ENCODE peak calls at places on chromosomes 13 and 19, in eight cellular contexts. D is IMR-90, V is body of pancreas, R is lower leg skin, I is GM12891, S is ovary, G is GM12878, L is transverse colon. U is an unnamed sample.

GRCh38 chr13:100657881-100658315 is 16.7 kb downstream of the TMTC4 start:
- DNase-seq in D (no peak), V (no peak), R (no peak), I (no peak), S (no peak), G (no peak), L (no peak), U (no peak)

GRCh38 chr13:114309806-114310410 is 4.4 kb upstream of the CHAMP1 start:
- DNase-seq in D (no peak), V (no peak), R (no peak), I (no peak), S (no peak), G (no peak), L (no peak), U (no peak)

GRCh38 chr19:48342841-48343540 is 17.6 kb downstream of the EMP3 start:
- DNase-seq in D (peak), V (no peak), R (no peak), I (no peak), S (no peak), G (no peak), L (no peak), U (no peak)

GRCh38 chr19:15280048-15280725 is 47.9 kb upstream of the EPHX3 start:
- DNase-seq in D (peak), V (no peak), R (no peak), I (no peak), S (no peak), G (no peak), L (no peak), U (no peak)

GRCh38 chr19:45391346-45391745 is 13.5 kb downstream of the PPP1R13L start:
- DNase-seq in D (peak), V (no peak), R (no peak), I (no peak), S (no peak), G (no peak), L (no peak), U (no peak)

GRCh38 chr13:110209950-110210603 is 96.9 kb downstream of the COL4A1 start:
- DNase-seq in D (no peak), V (no peak), R (no peak), I (no peak), S (no peak), G (no peak), L (no peak), U (no peak)

GRCh38 chr13:48403151-48403631 is 9.7 kb downstream of the LPAR6 start:
- DNase-seq in D (peak), V (no peak), R (no peak), I (peak), S (no peak), G (peak), L (no peak), U (no peak)

GRCh38 chr19:3612330-3612729 is 5.7 kb upstream of the TBXA2R start:
- DNase-seq in D (no peak), V (no peak), R (no peak), I (no peak), S (no peak), G (no peak), L (no peak), U (no peak)

GRCh38 chr13:109767023-109767422 is 19.4 kb downstream of the IRS2 start:
- DNase-seq in D (no peak), V (no peak), R (no peak), I (no peak), S (no peak), G (no peak), L (no peak), U (no peak)

GRCh38 chr13:48562296-48563066 is 29.6 kb upstream of the RCBTB2 start:
- DNase-seq in D (no peak), V (no peak), R (no peak), I (peak), S (no peak), G (peak), L (peak), U (no peak)

GRCh38 chr19:45969676-45970075 is 4.0 kb downstream of the NOVA2 start:
- DNase-seq in D (no peak), V (no peak), R (no peak), I (no peak), S (no peak), G (no peak), L (no peak), U (no peak)

GRCh38 chr19:14248578-14249011 is 42.6 kb upstream of the ADGRL1 start:
- DNase-seq in D (no peak), V (peak), R (peak), I (no peak), S (peak), G (no peak), L (peak), U (no peak)

GRCh38 chr13:94325660-94326059 is 153.8 kb downstream of the DCT start:
- DNase-seq in D (peak), V (no peak), R (no peak), I (no peak), S (peak), G (no peak), L (no peak), U (no peak)

GRCh38 chr13:48001127-48001881 is at the start of gene SUCLA2:
- DNase-seq in D (peak), V (peak), R (peak), I (peak), S (peak), G (peak), L (peak), U (peak)

GRCh38 chr13:42377640-42378382 is 105.9 kb downstream of the AKAP11 start:
- DNase-seq in D (no peak), V (no peak), R (no peak), I (no peak), S (no peak), G (peak), L (no peak), U (no peak)

GRCh38 chr13:87859261-87859660 is 188.1 kb downstream of the SLITRK5 start:
- DNase-seq in D (no peak), V (no peak), R (no peak), I (no peak), S (no peak), G (no peak), L (no peak), U (no peak)

GRCh38 chr19:46616631-46617322 is 8.1 kb downstream of the PTGIR start:
- DNase-seq in D (peak), V (peak), R (no peak), I (no peak), S (no peak), G (no peak), L (peak), U (peak)

GRCh38 chr13:68125087-68125480 is 894.9 kb upstream of the PCDH9 start:
- DNase-seq in D (no peak), V (no peak), R (no peak), I (no peak), S (no peak), G (no peak), L (no peak), U (no peak)

GRCh38 chr19:4045597-4046361 is 20.9 kb downstream of the ZBTB7A start:
- DNase-seq in D (no peak), V (no peak), R (peak), I (no peak), S (no peak), G (no peak), L (no peak), U (no peak)

GRCh38 chr13:48160879-48161278 is 66.0 kb upstream of the MED4 start:
- DNase-seq in D (no peak), V (no peak), R (peak), I (no peak), S (no peak), G (no peak), L (no peak), U (no peak)

GRCh38 chr13:113182046-113182445 is 23.6 kb downstream of the PROZ start:
- DNase-seq in D (no peak), V (no peak), R (no peak), I (no peak), S (no peak), G (no peak), L (no peak), U (no peak)

GRCh38 chr13:49097374-49097773 is 121.7 kb downstream of the FNDC3A start:
- DNase-seq in D (peak), V (no peak), R (no peak), I (no peak), S (no peak), G (no peak), L (no peak), U (no peak)

GRCh38 chr13:26184791-26185250 is 37.3 kb downstream of the RNF6 start:
- DNase-seq in D (peak), V (peak), R (no peak), I (peak), S (peak), G (peak), L (peak), U (peak)

GRCh38 chr13:22120646-22121045 is 449.8 kb downstream of the FGF9 start:
- DNase-seq in D (no peak), V (no peak), R (no peak), I (no peak), S (no peak), G (no peak), L (no peak), U (no peak)

GRCh38 chr19:35352448-35353304 is 5.0 kb downstream of the FFAR1 start:
- DNase-seq in D (peak), V (peak), R (peak), I (peak), S (peak), G (peak), L (peak), U (peak)

GRCh38 chr13:99033814-99034213 is 56.0 kb upstream of the DOCK9 start:
- DNase-seq in D (peak), V (no peak), R (no peak), I (no peak), S (no peak), G (no peak), L (no peak), U (peak)

GRCh38 chr19:12796146-12797071 is 5.1 kb downstream of the JUNB start:
- DNase-seq in D (peak), V (peak), R (peak), I (no peak), S (peak), G (no peak), L (peak), U (peak)

GRCh38 chr13:64810701-64811258 is 2419.4 kb downstream of the PCDH9 start:
- DNase-seq in D (peak), V (no peak), R (no peak), I (no peak), S (no peak), G (no peak), L (no peak), U (no peak)

GRCh38 chr13:31786011-31786410 is 46.7 kb downstream of the RXFP2 start:
- DNase-seq in D (no peak), V (no peak), R (no peak), I (no peak), S (no peak), G (no peak), L (no peak), U (no peak)

GRCh38 chr13:110980921-110981320 is 66.1 kb upstream of the ANKRD10 start:
- DNase-seq in D (no peak), V (no peak), R (no peak), I (no peak), S (no peak), G (no peak), L (no peak), U (no peak)

GRCh38 chr19:33022472-33023116 is 42.1 kb downstream of the RHPN2 start:
- DNase-seq in D (no peak), V (no peak), R (no peak), I (no peak), S (no peak), G (no peak), L (no peak), U (no peak)

GRCh38 chr19:11238781-11239376 is 540 bp upstream of the ANGPTL8 start:
- DNase-seq in D (no peak), V (no peak), R (no peak), I (no peak), S (no peak), G (no peak), L (no peak), U (no peak)

GRCh38 chr19:11238041-11238440 is 1.4 kb upstream of the ANGPTL8 start:
- DNase-seq in D (no peak), V (no peak), R (no peak), I (no peak), S (no peak), G (no peak), L (no peak), U (no peak)

GRCh38 chr19:11237321-11237720 is 2.1 kb upstream of the ANGPTL8 start:
- DNase-seq in D (no peak), V (no peak), R (no peak), I (no peak), S (no peak), G (no peak), L (no peak), U (no peak)

GRCh38 chr19:11240008-11240444 is 607 bp downstream of the ANGPTL8 start:
- DNase-seq in D (no peak), V (no peak), R (no peak), I (no peak), S (no peak), G (no peak), L (no peak), U (no peak)

DNA sequence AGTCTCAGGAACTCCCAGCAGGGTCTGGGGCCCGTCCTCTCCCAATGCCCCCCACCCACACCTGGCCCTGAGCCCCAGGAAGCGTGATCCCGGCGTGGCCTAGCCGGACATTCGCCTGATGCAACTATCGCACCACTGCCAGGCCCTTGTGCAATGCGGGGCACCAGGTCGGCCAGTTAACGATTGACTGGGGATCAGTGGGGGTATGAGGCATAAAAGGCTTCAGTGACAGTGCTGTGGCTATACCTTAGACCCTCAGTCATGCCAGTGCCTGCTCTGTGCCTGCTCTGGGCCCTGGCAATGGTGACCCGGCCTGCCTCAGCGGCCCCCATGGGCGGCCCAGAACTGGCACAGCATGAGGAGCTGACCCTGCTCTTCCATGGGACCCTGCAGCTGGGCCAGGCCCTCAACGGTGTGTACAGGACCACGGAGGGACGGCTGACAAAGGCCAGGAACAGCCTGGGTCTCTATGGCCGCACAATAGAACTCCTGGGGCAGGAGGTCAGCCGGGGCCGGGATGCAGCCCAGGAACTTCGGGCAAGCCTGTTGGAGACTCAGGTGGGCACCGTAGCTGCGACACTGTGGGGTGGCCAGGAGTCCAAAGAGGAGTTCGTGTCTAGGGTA is at the start of gene ANGPTL8:
- DNase-seq in D (no peak), V (no peak), R (no peak), I (no peak), S (no peak), G (no peak), L (no peak), U (no peak)
- TF ChIP-seq POLR2A in D (no peak), V (no peak), R (no peak), I (no peak), S (no peak), G (no peak), L (no peak), U (no peak)

GRCh38 chr19:8525401-8525684 is 11.4 kb upstream of the ZNF414 start:
- DNase-seq in D (no peak), V (no peak), R (no peak), I (no peak), S (no peak), G (no peak), L (no peak), U (no peak)
- TF ChIP-seq POLR2A in D (no peak), V (no peak), R (no peak), I (no peak), S (no peak), G (no peak), L (peak), U (no peak)

DNA sequence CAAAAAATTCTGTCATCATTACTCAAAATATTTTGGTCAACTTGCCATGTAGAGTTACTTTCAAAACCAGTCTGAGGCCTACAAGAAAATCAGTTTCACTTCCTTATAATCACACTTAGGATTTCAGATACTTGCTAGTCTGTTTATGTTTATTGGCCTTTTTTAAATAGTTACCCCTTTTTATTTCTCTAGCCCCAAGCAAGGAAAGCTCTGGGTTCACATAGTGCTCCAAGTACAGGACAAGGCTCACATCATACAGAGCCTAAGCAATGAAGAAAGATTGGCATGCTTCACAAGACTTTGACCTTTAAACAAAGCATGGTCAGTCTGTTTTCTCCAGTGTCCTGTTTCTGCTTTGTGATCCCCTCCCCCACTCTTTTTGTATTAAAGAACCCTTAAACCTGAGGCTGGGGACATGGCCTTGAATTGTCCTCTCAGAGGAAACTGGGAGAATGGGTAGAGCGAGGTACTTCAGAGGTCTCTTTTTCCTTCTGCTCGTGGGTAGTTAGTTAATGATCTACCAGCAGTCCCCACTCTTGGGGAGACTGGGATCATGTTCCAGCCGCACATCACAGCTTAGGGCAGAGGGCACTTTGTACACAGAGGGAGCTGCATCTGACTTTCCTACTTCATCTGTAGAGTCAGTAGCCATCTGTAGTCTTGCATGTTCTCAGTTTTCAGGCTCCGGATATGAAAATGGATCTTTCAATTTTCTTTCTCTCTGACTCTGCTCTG is 30.6 kb downstream of the CEACAM1 start:
- DNase-seq in D (no peak), V (peak), R (no peak), I (no peak), S (no peak), G (peak), L (peak), U (no peak)
- TF ChIP-seq POLR2A in D (no peak), V (peak), R (no peak), I (no peak), S (no peak), G (no peak), L (peak), U (no peak)

DNA sequence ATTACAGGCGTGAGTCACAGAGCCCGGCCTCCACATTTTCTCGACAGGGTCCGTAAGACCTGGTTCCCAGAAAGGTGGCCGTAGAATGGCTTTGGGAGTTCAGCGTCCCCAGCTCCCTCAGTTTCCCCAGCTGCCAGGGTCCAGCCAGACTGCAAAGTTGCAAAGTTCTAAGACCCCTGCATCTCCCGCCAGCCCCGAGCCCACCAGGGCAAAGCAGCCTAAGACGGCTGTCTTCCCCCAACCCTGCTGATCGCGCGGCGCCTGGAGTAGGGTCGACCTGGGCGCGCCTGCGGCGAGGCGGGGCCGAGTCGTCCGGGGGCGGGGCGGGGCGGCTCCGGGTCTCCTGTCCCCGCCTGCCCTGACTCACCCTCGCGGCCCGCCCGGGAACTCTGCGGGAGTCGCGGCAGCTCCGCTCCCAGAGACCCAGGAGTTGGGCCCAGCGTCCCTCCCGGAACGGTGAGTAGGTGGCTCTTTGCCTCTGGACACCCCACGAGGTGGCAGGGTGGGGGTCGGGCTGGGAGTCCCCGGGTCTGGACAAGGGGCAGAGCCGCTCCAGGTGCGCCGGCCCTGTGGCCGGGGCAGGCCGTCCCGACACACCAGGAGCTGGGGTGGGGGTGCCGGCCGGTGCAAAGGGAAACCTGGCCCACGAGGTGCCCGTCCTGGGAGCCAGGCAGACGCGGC is at the start of gene LRRC8E:
- DNase-seq in D (peak), V (peak), R (peak), I (no peak), S (no peak), G (no peak), L (peak), U (peak)
- TF ChIP-seq POLR2A in D (peak), V (peak), R (no peak), I (no peak), S (no peak), G (no peak), L (peak), U (no peak)

DNA sequence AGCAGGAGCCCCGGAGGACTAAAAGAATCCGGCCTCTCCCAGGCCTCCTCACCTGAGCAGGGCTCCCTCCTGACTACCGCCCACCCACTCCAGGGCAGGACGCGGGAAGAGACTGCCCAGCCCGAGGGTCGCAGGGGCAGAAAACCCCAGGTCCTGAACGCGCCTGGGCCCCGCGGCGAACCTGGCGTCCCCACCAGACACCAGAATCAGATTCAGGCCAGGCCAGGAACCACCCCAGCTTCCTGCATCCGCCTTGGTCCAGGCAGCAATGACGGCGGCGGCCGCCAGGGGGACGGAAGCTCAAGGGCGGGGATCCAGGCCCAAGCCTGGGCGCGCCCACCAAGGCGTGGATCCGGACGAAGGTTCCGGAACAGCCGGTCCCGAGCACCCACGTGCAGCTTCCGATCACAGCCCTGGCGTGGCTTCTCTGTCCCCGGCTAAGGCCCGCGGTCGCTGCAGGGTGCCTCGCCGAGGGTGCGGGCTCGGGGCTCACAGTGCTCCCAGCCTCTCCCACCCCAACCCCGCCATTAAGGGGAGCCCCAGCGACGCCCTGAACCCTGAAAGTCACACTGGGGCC is 3.6 kb downstream of the LGALS7 start:
- DNase-seq in D (peak), V (peak), R (peak), I (peak), S (peak), G (no peak), L (peak), U (peak)
- TF ChIP-seq POLR2A in D (no peak), V (peak), R (no peak), I (no peak), S (no peak), G (peak), L (peak), U (peak)

DNA sequence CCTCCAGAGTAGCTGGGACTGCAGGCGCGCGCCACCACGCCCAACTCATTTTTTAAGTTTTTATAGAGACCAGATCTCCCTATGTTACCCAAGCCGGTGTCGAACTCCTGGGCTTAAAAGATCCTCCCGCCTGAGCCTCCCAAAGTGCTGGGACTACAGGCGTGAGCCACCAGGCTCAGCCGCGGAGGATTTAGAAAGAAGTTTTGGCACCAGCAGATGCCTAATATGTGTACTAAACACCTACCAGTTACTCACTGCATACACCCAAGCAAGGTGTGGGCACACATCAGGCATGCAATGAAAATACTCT is 464 bp upstream of the ZFP14 start:
- DNase-seq in D (no peak), V (no peak), R (no peak), I (no peak), S (no peak), G (no peak), L (no peak), U (no peak)
- TF ChIP-seq POLR2A in D (no peak), V (no peak), R (no peak), I (no peak), S (no peak), G (no peak), L (no peak), U (no peak)

GRCh38 chr19:36528194-36528920 is at the start of gene ZNF260:
- DNase-seq in D (peak), V (peak), R (peak), I (peak), S (peak), G (peak), L (peak), U (peak)
- TF ChIP-seq POLR2A in D (peak), V (peak), R (no peak), I (peak), S (peak), G (peak), L (peak), U (peak)

GRCh38 chr19:913080-913748 is at the start of gene R3HDM4:
- DNase-seq in D (peak), V (peak), R (peak), I (peak), S (peak), G (no peak), L (peak), U (peak)
- TF ChIP-seq POLR2A in D (peak), V (peak), R (no peak), I (no peak), S (peak), G (peak), L (peak), U (peak)